ENCODE peak calls at places on chromosomes 2 and 18, in five cellular contexts. One of them, this sample, is unnamed.

GRCh38 chr18:8359076-8359475 is 250.2 kb upstream of the RAB12 start:
- DNase-seq in fibroblast of the aortic adventitia: no peak
- DNase-seq in activated T-helper 1 cell treated with anti-CD3 and anti-CD28 coated beads, Interleukin-2, amount 50 U/mL, for 16 hours: no peak
- DNase-seq in RWPE1: no peak
- DNase-seq in NCI-H1105 treated with DMSO at 0.1 percent for 48 hours: peak; percentile 9
- DNase-seq in this sample: no peak

GRCh38 chr2:121228521-121228920 is 56.5 kb downstream of the TFCP2L1 start:
- DNase-seq in fibroblast of the aortic adventitia: no peak
- DNase-seq in activated T-helper 1 cell treated with anti-CD3 and anti-CD28 coated beads, Interleukin-2, amount 50 U/mL, for 16 hours: no peak
- DNase-seq in RWPE1: no peak
- DNase-seq in NCI-H1105 treated with DMSO at 0.1 percent for 48 hours: no peak
- DNase-seq in this sample: no peak

GRCh38 chr2:212078103-212078502 is 460.5 kb downstream of the ERBB4 start:
- DNase-seq in fibroblast of the aortic adventitia: peak; percentile 22
- DNase-seq in activated T-helper 1 cell treated with anti-CD3 and anti-CD28 coated beads, Interleukin-2, amount 50 U/mL, for 16 hours: no peak
- DNase-seq in RWPE1: no peak
- DNase-seq in NCI-H1105 treated with DMSO at 0.1 percent for 48 hours: no peak
- DNase-seq in this sample: no peak

GRCh38 chr2:74843371-74844298 is 9.7 kb downstream of the HK2 start:
- DNase-seq in fibroblast of the aortic adventitia: peak; percentile 93
- DNase-seq in activated T-helper 1 cell treated with anti-CD3 and anti-CD28 coated beads, Interleukin-2, amount 50 U/mL, for 16 hours: no peak
- DNase-seq in RWPE1: no peak
- DNase-seq in NCI-H1105 treated with DMSO at 0.1 percent for 48 hours: no peak
- DNase-seq in this sample: peak; percentile 21

GRCh38 chr2:61210332-61210981 is 48.5 kb downstream of the C2orf74 start:
- DNase-seq in fibroblast of the aortic adventitia: peak; percentile 85
- DNase-seq in activated T-helper 1 cell treated with anti-CD3 and anti-CD28 coated beads, Interleukin-2, amount 50 U/mL, for 16 hours: no peak
- DNase-seq in RWPE1: peak; percentile 62
- DNase-seq in NCI-H1105 treated with DMSO at 0.1 percent for 48 hours: no peak
- DNase-seq in this sample: no peak

GRCh38 chr2:41784496-41784895 is 263.3 kb upstream of the PKDCC start:
- DNase-seq in fibroblast of the aortic adventitia: no peak
- DNase-seq in activated T-helper 1 cell treated with anti-CD3 and anti-CD28 coated beads, Interleukin-2, amount 50 U/mL, for 16 hours: no peak
- DNase-seq in RWPE1: no peak
- DNase-seq in NCI-H1105 treated with DMSO at 0.1 percent for 48 hours: no peak
- DNase-seq in this sample: no peak

GRCh38 chr2:31568585-31569201 is 12.0 kb downstream of the SRD5A2 start:
- DNase-seq in fibroblast of the aortic adventitia: no peak
- DNase-seq in activated T-helper 1 cell treated with anti-CD3 and anti-CD28 coated beads, Interleukin-2, amount 50 U/mL, for 16 hours: no peak
- DNase-seq in RWPE1: no peak
- DNase-seq in NCI-H1105 treated with DMSO at 0.1 percent for 48 hours: no peak
- DNase-seq in this sample: no peak

GRCh38 chr2:11128258-11128951 is 26.9 kb upstream of the SLC66A3 start:
- DNase-seq in fibroblast of the aortic adventitia: peak; percentile 45
- DNase-seq in activated T-helper 1 cell treated with anti-CD3 and anti-CD28 coated beads, Interleukin-2, amount 50 U/mL, for 16 hours: no peak
- DNase-seq in RWPE1: no peak
- DNase-seq in NCI-H1105 treated with DMSO at 0.1 percent for 48 hours: no peak
- DNase-seq in this sample: no peak

GRCh38 chr2:46306320-46306719 is 9.1 kb downstream of the EPAS1 start:
- DNase-seq in fibroblast of the aortic adventitia: no peak
- DNase-seq in activated T-helper 1 cell treated with anti-CD3 and anti-CD28 coated beads, Interleukin-2, amount 50 U/mL, for 16 hours: no peak
- DNase-seq in RWPE1: peak; percentile 84
- DNase-seq in NCI-H1105 treated with DMSO at 0.1 percent for 48 hours: peak; percentile 66
- DNase-seq in this sample: no peak

GRCh38 chr2:204900910-204901309 is 355.6 kb downstream of the PARD3B start:
- DNase-seq in fibroblast of the aortic adventitia: no peak
- DNase-seq in activated T-helper 1 cell treated with anti-CD3 and anti-CD28 coated beads, Interleukin-2, amount 50 U/mL, for 16 hours: no peak
- DNase-seq in RWPE1: no peak
- DNase-seq in NCI-H1105 treated with DMSO at 0.1 percent for 48 hours: no peak
- DNase-seq in this sample: no peak

GRCh38 chr2:66390152-66390551 is 44.8 kb upstream of the MEIS1 start:
- DNase-seq in fibroblast of the aortic adventitia: no peak
- DNase-seq in activated T-helper 1 cell treated with anti-CD3 and anti-CD28 coated beads, Interleukin-2, amount 50 U/mL, for 16 hours: no peak
- DNase-seq in RWPE1: no peak
- DNase-seq in NCI-H1105 treated with DMSO at 0.1 percent for 48 hours: no peak
- DNase-seq in this sample: no peak

GRCh38 chr2:37389984-37390765 is 45.7 kb downstream of the QPCT start:
- DNase-seq in fibroblast of the aortic adventitia: peak; percentile 70
- DNase-seq in activated T-helper 1 cell treated with anti-CD3 and anti-CD28 coated beads, Interleukin-2, amount 50 U/mL, for 16 hours: peak; percentile 46
- DNase-seq in RWPE1: peak; percentile 93
- DNase-seq in NCI-H1105 treated with DMSO at 0.1 percent for 48 hours: no peak
- DNase-seq in this sample: peak; percentile 62

GRCh38 chr2:6970551-6970950 is 53.3 kb downstream of the RNF144A start:
- DNase-seq in fibroblast of the aortic adventitia: no peak
- DNase-seq in activated T-helper 1 cell treated with anti-CD3 and anti-CD28 coated beads, Interleukin-2, amount 50 U/mL, for 16 hours: no peak
- DNase-seq in RWPE1: no peak
- DNase-seq in NCI-H1105 treated with DMSO at 0.1 percent for 48 hours: no peak
- DNase-seq in this sample: no peak

GRCh38 chr2:180208841-180209240 is 201.7 kb upstream of the CWC22 start:
- DNase-seq in fibroblast of the aortic adventitia: peak; percentile 61
- DNase-seq in activated T-helper 1 cell treated with anti-CD3 and anti-CD28 coated beads, Interleukin-2, amount 50 U/mL, for 16 hours: no peak
- DNase-seq in RWPE1: no peak
- DNase-seq in NCI-H1105 treated with DMSO at 0.1 percent for 48 hours: no peak
- DNase-seq in this sample: no peak

GRCh38 chr2:111135910-111136297 is 15.2 kb downstream of the BCL2L11 start:
- DNase-seq in fibroblast of the aortic adventitia: peak; percentile 88
- DNase-seq in activated T-helper 1 cell treated with anti-CD3 and anti-CD28 coated beads, Interleukin-2, amount 50 U/mL, for 16 hours: no peak
- DNase-seq in RWPE1: no peak
- DNase-seq in NCI-H1105 treated with DMSO at 0.1 percent for 48 hours: no peak
- DNase-seq in this sample: no peak

GRCh38 chr2:212424090-212424489 is 114.5 kb downstream of the ERBB4 start:
- DNase-seq in fibroblast of the aortic adventitia: no peak
- DNase-seq in activated T-helper 1 cell treated with anti-CD3 and anti-CD28 coated beads, Interleukin-2, amount 50 U/mL, for 16 hours: no peak
- DNase-seq in RWPE1: peak; percentile 3
- DNase-seq in NCI-H1105 treated with DMSO at 0.1 percent for 48 hours: no peak
- DNase-seq in this sample: no peak

This sample was measured in activated naive CD4-positive, alpha-beta T cell treated with anti-CD3 and anti-CD28 coated beads, Interleukin-2, amount 50 U/mL, for 16 hours.